ENCODE peak calls at places on chromosomes 11 and 22, in six cellular contexts. X is IMR-90, H is neuronal stem cell, W is H9, K is mesenchymal stem cell, G is H1. A is an unnamed sample.

GRCh38 chr11:124920870-124921609 is 2.0 kb downstream of the HEPN1 start:
- DNase-seq in X (peak), H (peak), W (peak), K (peak), G (peak), A (peak)

GRCh38 chr11:2929511-2929879 is 275 bp upstream of the PHLDA2 start:
- DNase-seq in X (peak), H (no peak), W (no peak), K (peak), G (no peak), A (peak)

GRCh38 chr11:73350908-73351636 is 25.1 kb upstream of the RELT start:
- DNase-seq in X (peak), H (no peak), W (peak), K (peak), G (peak), A (peak)

GRCh38 chr11:130448416-130449068 is at the start of gene ADAMTS15:
- DNase-seq in X (peak), H (peak), W (peak), K (peak), G (peak), A (peak)

GRCh38 chr11:88327462-88328143 is 9.9 kb downstream of the CTSC start:
- DNase-seq in X (no peak), H (no peak), W (no peak), K (no peak), G (no peak), A (no peak)

GRCh38 chr11:133946541-133947297 is 10.0 kb downstream of the IGSF9B start:
- DNase-seq in X (no peak), H (no peak), W (no peak), K (no peak), G (no peak), A (no peak)

GRCh38 chr22:48192920-48193319 is 1430.5 kb downstream of the TBC1D22A start:
- DNase-seq in X (no peak), H (no peak), W (peak), K (no peak), G (no peak), A (no peak)

GRCh38 chr11:406796-407650 is 7.8 kb downstream of the SIGIRR start:
- DNase-seq in X (peak), H (peak), W (peak), K (peak), G (peak), A (peak)

GRCh38 chr11:44848203-44848962 is 102.3 kb downstream of the TP53I11 start:
- DNase-seq in X (no peak), H (peak), W (no peak), K (no peak), G (no peak), A (no peak)

GRCh38 chr11:62713343-62713742 is 5.9 kb downstream of the GNG3 start:
- DNase-seq in X (no peak), H (no peak), W (no peak), K (no peak), G (no peak), A (peak)

GRCh38 chr11:61580292-61580888 is 486 bp downstream of the SYT7 start:
- DNase-seq in X (no peak), H (no peak), W (no peak), K (no peak), G (peak), A (no peak)

GRCh38 chr11:61551630-61552029 is 29.2 kb downstream of the SYT7 start:
- DNase-seq in X (peak), H (no peak), W (no peak), K (no peak), G (no peak), A (no peak)

GRCh38 chr22:42745118-42745517 is 24.4 kb upstream of the A4GALT start:
- DNase-seq in X (peak), H (no peak), W (no peak), K (peak), G (no peak), A (peak)

GRCh38 chr11:71286701-71287643 is 34.6 kb upstream of the SHANK2 start:
- DNase-seq in X (peak), H (no peak), W (peak), K (peak), G (no peak), A (peak)

GRCh38 chr11:34160791-34161190 is 55.4 kb downstream of the NAT10 start:
- DNase-seq in X (no peak), H (no peak), W (no peak), K (no peak), G (no peak), A (no peak)

GRCh38 chr11:63958013-63958412 is 16.4 kb upstream of the COX8A start:
- DNase-seq in X (no peak), H (no peak), W (no peak), K (no peak), G (no peak), A (no peak)
- H3K14ac ChIP-seq in X (no peak), H (no peak), W (no peak), K (no peak), G (no peak), A (no peak)

GRCh38 chr11:69642549-69642912 is 1.6 kb downstream of the CCND1 start:
- DNase-seq in X (no peak), H (no peak), W (peak), K (no peak), G (no peak), A (no peak)
- H4K8ac ChIP-seq in X (peak), H (no peak), W (no peak), K (peak), G (no peak), A (peak)

GRCh38 chr22:44693756-44694155 is 8.2 kb upstream of the PRR5 start:
- DNase-seq in X (no peak), H (no peak), W (no peak), K (no peak), G (no peak), A (no peak)
- H3K4ac ChIP-seq in X (no peak), H (no peak), W (no peak), K (no peak), G (no peak), A (no peak)

DNA sequence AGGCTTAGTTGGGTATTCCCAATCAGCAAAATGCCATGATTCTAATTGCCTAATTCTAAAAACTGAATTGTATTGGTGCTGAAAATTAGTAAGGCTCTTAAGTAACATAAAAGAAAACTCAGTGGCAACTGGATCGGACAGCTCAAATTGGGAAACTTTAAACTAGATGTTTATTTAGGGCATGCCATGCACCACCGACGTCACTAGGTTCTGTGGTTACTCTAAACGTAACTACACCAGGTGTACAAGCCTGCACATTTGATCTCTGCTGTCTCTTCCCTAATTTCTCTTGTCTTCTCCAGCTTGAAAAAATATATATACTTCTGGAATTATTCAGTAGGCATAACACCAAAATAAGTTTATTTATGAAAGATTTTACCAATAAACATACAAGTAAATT is 378.2 kb downstream of the DCDC1 start:
- DNase-seq in X (no peak), H (no peak), W (no peak), K (no peak), G (no peak), A (no peak)
- H3K14ac ChIP-seq in X (no peak), H (no peak), W (no peak), K (no peak), G (no peak), A (no peak)

GRCh38 chr22:40678493-40679248 is 613 bp upstream of the MCHR1 start:
- DNase-seq in X (no peak), H (no peak), W (no peak), K (no peak), G (no peak), A (no peak)
- H4K8ac ChIP-seq in X (peak), H (peak), W (no peak), K (no peak), G (peak), A (no peak)

A was measured in trophoblast cell.